ENCODE peak calls at places on chromosome 15, in eight cellular contexts. L is cardiac fibroblast, B is left cardiac atrium, U is Kasumi-1, W is dermis blood vessel endothelial cell, E is retinal pigment epithelial cell, G is T47D, J is vagina. Q is an unnamed sample.
A peak's percentile ranks its signal among the peaks of the same experiment; 100 is the strongest.

GRCh38 chr15:101511717-101512116 is 22.2 kb upstream of the PCSK6 start:
- DNase-seq in L (no peak), B (no peak), U (no peak), W (no peak), E (no peak), G (no peak), J (peak; percentile 32), Q (no peak)

GRCh38 chr15:43930079-43930478 is 103.3 kb downstream of the WDR76 start:
- DNase-seq in L (peak; percentile 50), B (no peak), U (no peak), W (no peak), E (no peak), G (peak; percentile 31), J (no peak), Q (no peak)

GRCh38 chr15:83200162-83200561 is 7.5 kb downstream of the HDGFL3 start:
- DNase-seq in L (peak; percentile 6), B (no peak), U (no peak), W (no peak), E (no peak), G (no peak), J (no peak), Q (no peak)

GRCh38 chr15:79164465-79164864 is 73.9 kb upstream of the RASGRF1 start:
- DNase-seq in L (no peak), B (no peak), U (no peak), W (no peak), E (no peak), G (no peak), J (peak; percentile 54), Q (no peak)

GRCh38 chr15:65183847-65184159 is 1.3 kb downstream of the CLPX start:
- DNase-seq in L (no peak), B (no peak), U (no peak), W (no peak), E (no peak), G (no peak), J (no peak), Q (no peak)

GRCh38 chr15:42578984-42579537 is 3.7 kb downstream of the STARD9 start:
- DNase-seq in L (no peak), B (no peak), U (no peak), W (no peak), E (no peak), G (no peak), J (no peak), Q (no peak)

GRCh38 chr15:92733934-92734521 is 78.5 kb upstream of the FAM174B start:
- DNase-seq in L (peak; percentile 35), B (peak; percentile 31), U (no peak), W (peak; percentile 43), E (no peak), G (no peak), J (no peak), Q (no peak)

GRCh38 chr15:69548367-69548766 is 95.7 kb downstream of the RPLP1 start:
- DNase-seq in L (no peak), B (no peak), U (no peak), W (no peak), E (no peak), G (no peak), J (no peak), Q (no peak)

GRCh38 chr15:46413799-46414198 is 779.0 kb downstream of the SQOR start:
- DNase-seq in L (no peak), B (no peak), U (no peak), W (no peak), E (no peak), G (no peak), J (no peak), Q (no peak)

GRCh38 chr15:82851981-82852511 is 42.6 kb downstream of the WHAMM start:
- DNase-seq in L (no peak), B (no peak), U (no peak), W (no peak), E (peak; percentile 62), G (no peak), J (no peak), Q (no peak)

GRCh38 chr15:80849308-80849707 is 70.1 kb downstream of the CEMIP start:
- DNase-seq in L (peak; percentile 79), B (peak; percentile 48), U (no peak), W (no peak), E (peak; percentile 40), G (no peak), J (no peak), Q (no peak)

GRCh38 chr15:65893060-65893459 is 23.8 kb downstream of the RAB11A start:
- DNase-seq in L (no peak), B (no peak), U (no peak), W (no peak), E (no peak), G (no peak), J (no peak), Q (no peak)

GRCh38 chr15:68797589-68798377 is 22.9 kb downstream of the ANP32A start:
- DNase-seq in L (peak; percentile 34), B (peak; percentile 49), U (no peak), W (no peak), E (no peak), G (no peak), J (no peak), Q (no peak)

GRCh38 chr15:85761635-85762034 is 33.1 kb downstream of the KLHL25 start:
- DNase-seq in L (peak; percentile 67), B (no peak), U (no peak), W (no peak), E (peak; percentile 30), G (no peak), J (no peak), Q (no peak)

GRCh38 chr15:78853500-78853899 is 19.2 kb upstream of the MORF4L1 start:
- DNase-seq in L (no peak), B (no peak), U (no peak), W (no peak), E (no peak), G (no peak), J (no peak), Q (no peak)

GRCh38 chr15:80514071-80514780 is 110.0 kb downstream of the ARNT2 start:
- DNase-seq in L (peak; percentile 88), B (no peak), U (no peak), W (no peak), E (no peak), G (no peak), J (no peak), Q (no peak)

GRCh38 chr15:77266708-77267387 is 153.1 kb downstream of the PEAK1 start:
- DNase-seq in L (peak; percentile 70), B (no peak), U (no peak), W (no peak), E (peak; percentile 90), G (no peak), J (no peak), Q (no peak)

GRCh38 chr15:45338417-45338816 is 39.9 kb downstream of the GATM start:
- DNase-seq in L (no peak), B (no peak), U (no peak), W (no peak), E (no peak), G (no peak), J (no peak), Q (peak; percentile 12)

GRCh38 chr15:31203999-31204398 is 102.5 kb upstream of the TRPM1 start:
- DNase-seq in L (no peak), B (no peak), U (no peak), W (no peak), E (no peak), G (no peak), J (no peak), Q (no peak)

GRCh38 chr15:84840741-84841429 is 23.7 kb downstream of the ALPK3 start:
- DNase-seq in L (peak; percentile 86), B (peak; percentile 76), U (no peak), W (peak; percentile 56), E (peak; percentile 79), G (no peak), J (no peak), Q (no peak)

GRCh38 chr15:31098491-31098917 is 3.0 kb downstream of the TRPM1 start:
- DNase-seq in L (no peak), B (no peak), U (no peak), W (no peak), E (no peak), G (no peak), J (no peak), Q (no peak)

Q was measured in CD8-positive, alpha-beta memory T cell.